ENCODE peak calls at places on chromosome 6, in ten cellular contexts. J is NT2/D1; P is breast epithelium; M is mesenchymal stem cell; I is SJSA1; O is aorta; D is endothelial cell of umbilical vein; Z is CD4-positive, CD25-positive, alpha-beta regulatory T cell; K is MM.1S; L is neuronal stem cell. R is an unnamed sample. For H3K4me1, the result is how much of the 10 kb centered on the place peaks cover.

GRCh38 chr6:164039954-164040375 is 625.4 kb downstream of the QKI start:
- DNase-seq in J (no peak), P (no peak), M (no peak), I (no peak), O (peak), D (peak), Z (no peak), K (no peak), L (no peak), R (peak)

GRCh38 chr6:124470803-124471202 is 491.4 kb upstream of the RNF217 start:
- DNase-seq in J (no peak), P (no peak), M (no peak), I (no peak), O (no peak), D (no peak), Z (no peak), K (no peak), L (no peak), R (no peak)

GRCh38 chr6:107124934-107125348 is 9.6 kb upstream of the BEND3 start:
- DNase-seq in J (peak), P (no peak), M (no peak), I (no peak), O (no peak), D (no peak), Z (no peak), K (peak), L (no peak), R (peak)

GRCh38 chr6:168188310-168188973 is 109.4 kb upstream of the FRMD1 start:
- DNase-seq in J (no peak), P (no peak), M (no peak), I (peak), O (no peak), D (no peak), Z (no peak), K (no peak), L (no peak), R (no peak)

GRCh38 chr6:6588064-6588923 is at the start of gene LY86:
- DNase-seq in J (no peak), P (no peak), M (no peak), I (no peak), O (no peak), D (no peak), Z (no peak), K (peak), L (no peak), R (peak)

GRCh38 chr6:107656883-107657282 is 167.0 kb downstream of the SOBP start:
- DNase-seq in J (no peak), P (no peak), M (no peak), I (no peak), O (no peak), D (no peak), Z (no peak), K (no peak), L (no peak), R (no peak)

GRCh38 chr6:133997267-133997666 is 44.2 kb downstream of the TBPL1 start:
- DNase-seq in J (no peak), P (no peak), M (no peak), I (no peak), O (no peak), D (no peak), Z (no peak), K (no peak), L (no peak), R (no peak)

GRCh38 chr6:89117285-89118108 is at the start of gene SRSF12:
- DNase-seq in J (no peak), P (no peak), M (peak), I (no peak), O (peak), D (peak), Z (peak), K (peak), L (peak), R (peak)

GRCh38 chr6:55886185-55886836 is 10.9 kb upstream of the BMP5 start:
- DNase-seq in J (no peak), P (no peak), M (peak), I (no peak), O (no peak), D (peak), Z (no peak), K (peak), L (no peak), R (no peak)

GRCh38 chr6:132813173-132813856 is 1.1 kb upstream of the RPS12 start:
- DNase-seq in J (no peak), P (no peak), M (peak), I (no peak), O (no peak), D (peak), Z (no peak), K (peak), L (no peak), R (peak)

DNA sequence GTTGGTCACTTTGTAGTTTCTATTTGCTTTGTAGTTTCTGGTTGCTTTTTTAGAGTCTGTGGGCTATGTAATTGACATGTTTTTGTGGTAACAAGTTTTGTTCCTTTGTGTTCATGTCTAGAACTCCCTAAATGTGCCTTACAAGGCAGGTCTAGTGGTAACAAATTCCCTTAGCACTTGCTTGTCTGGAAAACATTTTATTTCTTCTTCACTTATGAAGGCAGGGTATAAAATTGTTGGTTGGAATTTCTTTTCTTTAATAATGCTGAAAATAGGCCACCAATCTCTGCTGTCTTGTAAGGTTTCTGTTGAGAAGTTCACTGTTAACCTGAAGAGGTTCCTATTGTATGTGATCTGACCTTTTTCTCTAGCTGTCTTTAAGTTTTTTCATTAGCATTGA is 383.6 kb downstream of the EPHA7 start:
- DNase-seq in J (no peak), P (no peak), M (no peak), I (no peak), O (no peak), D (no peak), Z (no peak), K (no peak), L (no peak), R (no peak)
- H3K4me1 ChIP-seq in J (under half), P (under half), M (under half), I (under half), O (under half), D (under half), Z (under half), K (under half), L (under half), R (under half)

GRCh38 chr6:10412165-10412947 is 2.5 kb downstream of the TFAP2A start:
- DNase-seq in J (no peak), P (peak), M (peak), I (peak), O (no peak), D (no peak), Z (peak), K (peak), L (no peak), R (no peak)
- H3K4me1 ChIP-seq in J (under half), P (under half), M (under half), I (under half), O (under half), D (under half), Z (under half), K (under half), L (under half), R (under half)

GRCh38 chr6:32096394-32097258 is 12.5 kb downstream of the TNXB start:
- DNase-seq in J (no peak), P (no peak), M (no peak), I (no peak), O (no peak), D (no peak), Z (no peak), K (no peak), L (no peak), R (peak)
- H3K4me1 ChIP-seq in J (under half), P (under half), M (under half), I (under half), O (under half), D (under half), Z (under half), K (under half), L (under half), R (under half)

GRCh38 chr6:157724960-157725741 is 97.9 kb upstream of the SNX9 start:
- DNase-seq in J (no peak), P (no peak), M (no peak), I (no peak), O (no peak), D (no peak), Z (no peak), K (no peak), L (no peak), R (no peak)
- H3K4me1 ChIP-seq in J (under half), P (under half), M (under half), I (under half), O (under half), D (under half), Z (under half), K (under half), L (under half), R (under half)

DNA sequence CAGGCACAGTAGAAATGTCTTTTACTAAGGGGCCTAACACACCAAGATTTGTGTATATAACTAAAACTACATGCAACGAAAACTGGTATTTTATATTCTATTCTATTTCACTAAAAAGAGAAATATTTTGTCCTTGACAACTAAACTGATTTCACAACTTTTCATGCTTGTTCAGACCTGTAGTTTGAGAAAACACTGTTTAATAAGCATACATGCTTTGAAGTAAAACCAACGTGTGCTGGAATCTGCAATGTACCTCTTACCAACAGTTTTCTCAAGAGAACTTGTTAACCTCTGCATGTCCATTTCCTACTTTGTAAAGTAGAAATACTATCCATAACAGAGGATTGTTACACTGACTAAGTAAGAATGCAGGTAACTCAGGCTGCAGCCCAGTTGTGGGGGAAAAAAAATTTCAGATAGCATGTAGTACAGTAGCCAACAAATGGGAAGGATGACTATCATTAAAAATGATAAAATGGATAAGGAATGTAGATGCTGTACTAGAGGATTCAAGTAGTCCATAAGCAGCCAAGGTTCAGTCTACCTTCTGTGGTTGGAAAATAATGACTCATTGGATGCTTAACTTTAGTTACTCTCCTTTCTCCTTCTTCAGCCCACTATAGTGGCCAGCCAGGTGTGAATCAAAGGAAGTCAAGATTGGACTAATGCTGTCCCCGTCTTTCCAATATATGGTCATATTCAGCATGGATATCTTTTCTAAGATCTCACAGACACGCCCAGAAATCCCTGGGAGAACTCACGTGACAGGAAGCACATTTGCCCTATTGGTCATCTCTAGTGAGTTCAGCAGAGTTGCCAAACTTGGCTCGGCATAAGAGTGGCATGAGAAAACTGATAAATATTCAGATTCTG is 65.2 kb downstream of the HFE start:
- DNase-seq in J (no peak), P (no peak), M (no peak), I (no peak), O (no peak), D (no peak), Z (no peak), K (no peak), L (no peak), R (no peak)
- H3K4me1 ChIP-seq in J (under half), P (under half), M (under half), I (under half), O (under half), D (under half), Z (under half), K (under half), L (under half), R (under half)

GRCh38 chr6:111823831-111824607 is 49.2 kb downstream of the FYN start:
- DNase-seq in J (no peak), P (no peak), M (peak), I (peak), O (no peak), D (peak), Z (no peak), K (no peak), L (no peak), R (no peak)
- H3K4me1 ChIP-seq in J (under half), P (under half), M (under half), I (under half), O (under half), D (under half), Z (half or more), K (under half), L (under half), R (under half)

DNA sequence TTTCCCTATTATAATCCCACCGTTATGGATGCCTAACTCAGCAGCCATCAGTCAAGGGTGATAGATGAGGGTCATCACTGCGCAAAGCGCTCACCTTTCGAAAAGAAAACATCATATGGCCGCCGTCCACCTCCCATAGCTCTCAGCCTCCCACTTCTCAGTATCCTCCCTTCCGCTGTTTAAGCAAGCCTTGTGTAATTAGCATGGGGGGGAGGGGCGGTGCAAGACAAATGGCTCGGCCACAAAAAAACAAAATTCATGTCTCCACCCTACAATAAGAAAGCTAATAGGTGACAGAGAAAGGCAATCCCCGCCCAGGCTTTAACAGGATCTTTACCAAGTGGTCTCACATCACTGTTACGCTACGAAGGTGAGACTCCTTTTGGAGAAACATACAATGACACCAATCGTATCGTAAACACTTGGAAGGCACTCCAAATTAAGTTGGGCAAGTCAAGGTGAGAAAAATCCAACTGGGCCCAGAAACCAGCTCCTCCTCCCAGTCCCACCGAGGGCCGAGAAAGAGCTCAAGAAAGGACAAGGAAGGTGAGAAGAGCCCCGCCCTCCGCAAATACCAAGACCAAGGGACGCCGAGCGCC is 645 bp downstream of the DDX39B start:
- DNase-seq in J (peak), P (peak), M (peak), I (no peak), O (peak), D (no peak), Z (peak), K (peak), L (peak), R (peak)
- H3K4me1 ChIP-seq in J (under half), P (under half), M (under half), I (under half), O (under half), D (under half), Z (under half), K (under half), L (under half), R (under half)